ENCODE peak calls at places on chromosomes 16 and 17, in eight cellular contexts. S, C, H, P, X, Z, F and O are unnamed samples.

GRCh38 chr17:80396680-80397387 is 18.1 kb upstream of the ENDOV start:
- DNase-seq in S (no peak), C (no peak), H (no peak), P (no peak), X (no peak), Z (no peak), F (no peak), O (no peak)

GRCh38 chr17:63930951-63931575 is 1.1 kb downstream of the CD79B start:
- DNase-seq in S (no peak), C (no peak), H (no peak), P (peak), X (peak), Z (no peak), F (peak), O (peak)

GRCh38 chr17:9968881-9969280 is 63.8 kb upstream of the RCVRN start:
- DNase-seq in S (no peak), C (no peak), H (peak), P (no peak), X (no peak), Z (no peak), F (no peak), O (no peak)

GRCh38 chr17:73191443-73192218 is 1.2 kb upstream of the COG1 start:
- DNase-seq in S (peak), C (peak), H (peak), P (peak), X (peak), Z (peak), F (peak), O (peak)

GRCh38 chr17:59371426-59372099 is 40.1 kb downstream of the YPEL2 start:
- DNase-seq in S (no peak), C (no peak), H (no peak), P (peak), X (peak), Z (no peak), F (no peak), O (no peak)

GRCh38 chr16:64077242-64077641 is 1044.6 kb downstream of the CDH11 start:
- DNase-seq in S (no peak), C (no peak), H (no peak), P (no peak), X (no peak), Z (no peak), F (no peak), O (no peak)

GRCh38 chr16:55323637-55324490 is at the start of gene IRX6:
- DNase-seq in S (no peak), C (peak), H (no peak), P (peak), X (peak), Z (peak), F (peak), O (no peak)

GRCh38 chr16:88287219-88287618 is 95.5 kb upstream of the ZNF469 start:
- DNase-seq in S (no peak), C (peak), H (peak), P (no peak), X (no peak), Z (no peak), F (no peak), O (no peak)

GRCh38 chr17:81329927-81330883 is 35.1 kb upstream of the SLC38A10 start:
- DNase-seq in S (no peak), C (peak), H (peak), P (no peak), X (no peak), Z (no peak), F (no peak), O (no peak)

GRCh38 chr16:11161974-11162373 is 94.0 kb downstream of the SOCS1 start:
- DNase-seq in S (no peak), C (no peak), H (no peak), P (no peak), X (peak), Z (no peak), F (no peak), O (no peak)

GRCh38 chr17:290626-291025 is 62.0 kb downstream of the RPH3AL start:
- DNase-seq in S (no peak), C (no peak), H (no peak), P (peak), X (no peak), Z (no peak), F (no peak), O (no peak)

GRCh38 chr16:75780669-75781068 is 54.4 kb upstream of the CPHXL start:
- DNase-seq in S (no peak), C (no peak), H (no peak), P (no peak), X (no peak), Z (no peak), F (no peak), O (no peak)

GRCh38 chr17:41664587-41665565 is 23.8 kb upstream of the EIF1 start:
- DNase-seq in S (no peak), C (no peak), H (no peak), P (no peak), X (no peak), Z (no peak), F (peak), O (no peak)

GRCh38 chr16:25568991-25569390 is 122.8 kb upstream of the HS3ST4 start:
- DNase-seq in S (no peak), C (no peak), H (no peak), P (no peak), X (no peak), Z (no peak), F (no peak), O (no peak)

GRCh38 chr16:12811441-12812198 is 7.9 kb upstream of the CPPED1 start:
- DNase-seq in S (peak), C (no peak), H (no peak), P (no peak), X (no peak), Z (no peak), F (no peak), O (no peak)